ENCODE peak calls at places on chromosomes 6 and 20, in ten cellular contexts. One of them, this sample, is unnamed.

GRCh38 chr6:163712569-163712966 is 298.1 kb downstream of the QKI start:
- DNase-seq in caudate nucleus: peak
- DNase-seq in stimulated activated CD4-positive, alpha-beta T cell treated with anti-CD3 and anti-CD28 coated beads, Interleukin-12 subunit alpha, Interleukin-12 subunit beta, amount 100 ng/mL, for 4 hours: no peak
- DNase-seq in activated gamma-delta T cell treated with Interleukin-2 at 50 U/mL for 16 hours: no peak
- DNase-seq in M059J: no peak
- DNase-seq in SHP77: no peak
- DNase-seq in NCI-H1105: no peak
- DNase-seq in NCI-H2171: no peak
- DNase-seq in activated naive CD4-positive, alpha-beta T cell: no peak
- DNase-seq in amygdala: no peak
- DNase-seq in this sample: no peak

GRCh38 chr6:3749991-3750323 is 1.6 kb downstream of the PXDC1 start:
- DNase-seq in caudate nucleus: no peak
- DNase-seq in stimulated activated CD4-positive, alpha-beta T cell treated with anti-CD3 and anti-CD28 coated beads, Interleukin-12 subunit alpha, Interleukin-12 subunit beta, amount 100 ng/mL, for 4 hours: no peak
- DNase-seq in activated gamma-delta T cell treated with Interleukin-2 at 50 U/mL for 16 hours: no peak
- DNase-seq in M059J: peak
- DNase-seq in SHP77: no peak
- DNase-seq in NCI-H1105: no peak
- DNase-seq in NCI-H2171: no peak
- DNase-seq in activated naive CD4-positive, alpha-beta T cell: no peak
- DNase-seq in amygdala: no peak
- DNase-seq in this sample: no peak

GRCh38 chr6:108406943-108407342 is 112.1 kb downstream of the AFG1L start:
- DNase-seq in caudate nucleus: no peak
- DNase-seq in stimulated activated CD4-positive, alpha-beta T cell treated with anti-CD3 and anti-CD28 coated beads, Interleukin-12 subunit alpha, Interleukin-12 subunit beta, amount 100 ng/mL, for 4 hours: no peak
- DNase-seq in activated gamma-delta T cell treated with Interleukin-2 at 50 U/mL for 16 hours: no peak
- DNase-seq in M059J: no peak
- DNase-seq in SHP77: no peak
- DNase-seq in NCI-H1105: no peak
- DNase-seq in NCI-H2171: no peak
- DNase-seq in activated naive CD4-positive, alpha-beta T cell: no peak
- DNase-seq in amygdala: no peak
- DNase-seq in this sample: no peak

GRCh38 chr20:36392989-36393388 is 86.8 kb downstream of the DLGAP4 start:
- DNase-seq in caudate nucleus: no peak
- DNase-seq in stimulated activated CD4-positive, alpha-beta T cell treated with anti-CD3 and anti-CD28 coated beads, Interleukin-12 subunit alpha, Interleukin-12 subunit beta, amount 100 ng/mL, for 4 hours: no peak
- DNase-seq in activated gamma-delta T cell treated with Interleukin-2 at 50 U/mL for 16 hours: no peak
- DNase-seq in M059J: no peak
- DNase-seq in SHP77: no peak
- DNase-seq in NCI-H1105: no peak
- DNase-seq in NCI-H2171: no peak
- DNase-seq in activated naive CD4-positive, alpha-beta T cell: no peak
- DNase-seq in amygdala: no peak
- DNase-seq in this sample: no peak

GRCh38 chr6:27296106-27296783 is 15.8 kb downstream of the POM121L2 start:
- DNase-seq in caudate nucleus: no peak
- DNase-seq in stimulated activated CD4-positive, alpha-beta T cell treated with anti-CD3 and anti-CD28 coated beads, Interleukin-12 subunit alpha, Interleukin-12 subunit beta, amount 100 ng/mL, for 4 hours: no peak
- DNase-seq in activated gamma-delta T cell treated with Interleukin-2 at 50 U/mL for 16 hours: no peak
- DNase-seq in M059J: peak
- DNase-seq in SHP77: no peak
- DNase-seq in NCI-H1105: no peak
- DNase-seq in NCI-H2171: no peak
- DNase-seq in activated naive CD4-positive, alpha-beta T cell: no peak
- DNase-seq in amygdala: no peak
- DNase-seq in this sample: no peak

GRCh38 chr6:148557796-148558457 is 188.9 kb upstream of the UST start:
- DNase-seq in caudate nucleus: no peak
- DNase-seq in stimulated activated CD4-positive, alpha-beta T cell treated with anti-CD3 and anti-CD28 coated beads, Interleukin-12 subunit alpha, Interleukin-12 subunit beta, amount 100 ng/mL, for 4 hours: no peak
- DNase-seq in activated gamma-delta T cell treated with Interleukin-2 at 50 U/mL for 16 hours: peak
- DNase-seq in M059J: peak
- DNase-seq in SHP77: no peak
- DNase-seq in NCI-H1105: no peak
- DNase-seq in NCI-H2171: no peak
- DNase-seq in activated naive CD4-positive, alpha-beta T cell: no peak
- DNase-seq in amygdala: no peak
- DNase-seq in this sample: no peak

GRCh38 chr6:150664091-150664490 is 64.4 kb downstream of the PLEKHG1 start:
- DNase-seq in caudate nucleus: no peak
- DNase-seq in stimulated activated CD4-positive, alpha-beta T cell treated with anti-CD3 and anti-CD28 coated beads, Interleukin-12 subunit alpha, Interleukin-12 subunit beta, amount 100 ng/mL, for 4 hours: no peak
- DNase-seq in activated gamma-delta T cell treated with Interleukin-2 at 50 U/mL for 16 hours: no peak
- DNase-seq in M059J: no peak
- DNase-seq in SHP77: no peak
- DNase-seq in NCI-H1105: no peak
- DNase-seq in NCI-H2171: no peak
- DNase-seq in activated naive CD4-positive, alpha-beta T cell: no peak
- DNase-seq in amygdala: no peak
- DNase-seq in this sample: no peak

GRCh38 chr6:154156135-154156948 is 117.3 kb downstream of the OPRM1 start:
- DNase-seq in caudate nucleus: no peak
- DNase-seq in stimulated activated CD4-positive, alpha-beta T cell treated with anti-CD3 and anti-CD28 coated beads, Interleukin-12 subunit alpha, Interleukin-12 subunit beta, amount 100 ng/mL, for 4 hours: peak
- DNase-seq in activated gamma-delta T cell treated with Interleukin-2 at 50 U/mL for 16 hours: peak
- DNase-seq in M059J: peak
- DNase-seq in SHP77: peak
- DNase-seq in NCI-H1105: peak
- DNase-seq in NCI-H2171: no peak
- DNase-seq in activated naive CD4-positive, alpha-beta T cell: peak
- DNase-seq in amygdala: no peak
- DNase-seq in this sample: peak

GRCh38 chr20:56179051-56179450 is 69.5 kb upstream of the MC3R start:
- DNase-seq in caudate nucleus: no peak
- DNase-seq in stimulated activated CD4-positive, alpha-beta T cell treated with anti-CD3 and anti-CD28 coated beads, Interleukin-12 subunit alpha, Interleukin-12 subunit beta, amount 100 ng/mL, for 4 hours: no peak
- DNase-seq in activated gamma-delta T cell treated with Interleukin-2 at 50 U/mL for 16 hours: no peak
- DNase-seq in M059J: no peak
- DNase-seq in SHP77: no peak
- DNase-seq in NCI-H1105: no peak
- DNase-seq in NCI-H2171: no peak
- DNase-seq in activated naive CD4-positive, alpha-beta T cell: no peak
- DNase-seq in amygdala: no peak
- DNase-seq in this sample: no peak

GRCh38 chr6:137494967-137495595 is 887 bp upstream of the OLIG3 start:
- DNase-seq in caudate nucleus: no peak
- DNase-seq in stimulated activated CD4-positive, alpha-beta T cell treated with anti-CD3 and anti-CD28 coated beads, Interleukin-12 subunit alpha, Interleukin-12 subunit beta, amount 100 ng/mL, for 4 hours: no peak
- DNase-seq in activated gamma-delta T cell treated with Interleukin-2 at 50 U/mL for 16 hours: no peak
- DNase-seq in M059J: no peak
- DNase-seq in SHP77: no peak
- DNase-seq in NCI-H1105: no peak
- DNase-seq in NCI-H2171: no peak
- DNase-seq in activated naive CD4-positive, alpha-beta T cell: no peak
- DNase-seq in amygdala: no peak
- DNase-seq in this sample: no peak

GRCh38 chr6:139640453-139640852 is 266.0 kb upstream of the CITED2 start:
- DNase-seq in caudate nucleus: no peak
- DNase-seq in stimulated activated CD4-positive, alpha-beta T cell treated with anti-CD3 and anti-CD28 coated beads, Interleukin-12 subunit alpha, Interleukin-12 subunit beta, amount 100 ng/mL, for 4 hours: no peak
- DNase-seq in activated gamma-delta T cell treated with Interleukin-2 at 50 U/mL for 16 hours: no peak
- DNase-seq in M059J: peak
- DNase-seq in SHP77: no peak
- DNase-seq in NCI-H1105: no peak
- DNase-seq in NCI-H2171: no peak
- DNase-seq in activated naive CD4-positive, alpha-beta T cell: no peak
- DNase-seq in amygdala: no peak
- DNase-seq in this sample: no peak

GRCh38 chr6:90458353-90459224 is 128.3 kb downstream of the MAP3K7 start:
- DNase-seq in caudate nucleus: no peak
- DNase-seq in stimulated activated CD4-positive, alpha-beta T cell treated with anti-CD3 and anti-CD28 coated beads, Interleukin-12 subunit alpha, Interleukin-12 subunit beta, amount 100 ng/mL, for 4 hours: peak
- DNase-seq in activated gamma-delta T cell treated with Interleukin-2 at 50 U/mL for 16 hours: peak
- DNase-seq in M059J: no peak
- DNase-seq in SHP77: peak
- DNase-seq in NCI-H1105: no peak
- DNase-seq in NCI-H2171: no peak
- DNase-seq in activated naive CD4-positive, alpha-beta T cell: no peak
- DNase-seq in amygdala: no peak
- DNase-seq in this sample: peak

GRCh38 chr6:119881416-119881815 is 531.9 kb upstream of the MAN1A1 start:
- DNase-seq in caudate nucleus: no peak
- DNase-seq in stimulated activated CD4-positive, alpha-beta T cell treated with anti-CD3 and anti-CD28 coated beads, Interleukin-12 subunit alpha, Interleukin-12 subunit beta, amount 100 ng/mL, for 4 hours: no peak
- DNase-seq in activated gamma-delta T cell treated with Interleukin-2 at 50 U/mL for 16 hours: no peak
- DNase-seq in M059J: peak
- DNase-seq in SHP77: no peak
- DNase-seq in NCI-H1105: no peak
- DNase-seq in NCI-H2171: no peak
- DNase-seq in activated naive CD4-positive, alpha-beta T cell: no peak
- DNase-seq in amygdala: no peak
- DNase-seq in this sample: no peak

GRCh38 chr20:3473944-3474343 is 3.1 kb downstream of the ATRN start:
- DNase-seq in caudate nucleus: no peak
- DNase-seq in stimulated activated CD4-positive, alpha-beta T cell treated with anti-CD3 and anti-CD28 coated beads, Interleukin-12 subunit alpha, Interleukin-12 subunit beta, amount 100 ng/mL, for 4 hours: no peak
- DNase-seq in activated gamma-delta T cell treated with Interleukin-2 at 50 U/mL for 16 hours: no peak
- DNase-seq in M059J: no peak
- DNase-seq in SHP77: no peak
- DNase-seq in NCI-H1105: no peak
- DNase-seq in NCI-H2171: no peak
- DNase-seq in activated naive CD4-positive, alpha-beta T cell: no peak
- DNase-seq in amygdala: no peak
- DNase-seq in this sample: no peak

GRCh38 chr20:43941476-43942212 is 27.0 kb downstream of the TOX2 start:
- DNase-seq in caudate nucleus: no peak
- DNase-seq in stimulated activated CD4-positive, alpha-beta T cell treated with anti-CD3 and anti-CD28 coated beads, Interleukin-12 subunit alpha, Interleukin-12 subunit beta, amount 100 ng/mL, for 4 hours: no peak
- DNase-seq in activated gamma-delta T cell treated with Interleukin-2 at 50 U/mL for 16 hours: no peak
- DNase-seq in M059J: peak
- DNase-seq in SHP77: no peak
- DNase-seq in NCI-H1105: no peak
- DNase-seq in NCI-H2171: no peak
- DNase-seq in activated naive CD4-positive, alpha-beta T cell: no peak
- DNase-seq in amygdala: no peak
- DNase-seq in this sample: no peak

GRCh38 chr6:5157744-5158143 is 72.6 kb downstream of the PPP1R3G start:
- DNase-seq in caudate nucleus: no peak
- DNase-seq in stimulated activated CD4-positive, alpha-beta T cell treated with anti-CD3 and anti-CD28 coated beads, Interleukin-12 subunit alpha, Interleukin-12 subunit beta, amount 100 ng/mL, for 4 hours: no peak
- DNase-seq in activated gamma-delta T cell treated with Interleukin-2 at 50 U/mL for 16 hours: no peak
- DNase-seq in M059J: no peak
- DNase-seq in SHP77: no peak
- DNase-seq in NCI-H1105: no peak
- DNase-seq in NCI-H2171: no peak
- DNase-seq in activated naive CD4-positive, alpha-beta T cell: no peak
- DNase-seq in amygdala: no peak
- DNase-seq in this sample: no peak

GRCh38 chr20:44336086-44336485 is 757 bp upstream of the R3HDML start:
- DNase-seq in caudate nucleus: no peak
- DNase-seq in stimulated activated CD4-positive, alpha-beta T cell treated with anti-CD3 and anti-CD28 coated beads, Interleukin-12 subunit alpha, Interleukin-12 subunit beta, amount 100 ng/mL, for 4 hours: no peak
- DNase-seq in activated gamma-delta T cell treated with Interleukin-2 at 50 U/mL for 16 hours: no peak
- DNase-seq in M059J: no peak
- DNase-seq in SHP77: peak
- DNase-seq in NCI-H1105: no peak
- DNase-seq in NCI-H2171: no peak
- DNase-seq in activated naive CD4-positive, alpha-beta T cell: no peak
- DNase-seq in amygdala: no peak
- DNase-seq in this sample: no peak

GRCh38 chr20:16054917-16055316 is 518.3 kb downstream of the KIF16B start:
- DNase-seq in caudate nucleus: no peak
- DNase-seq in stimulated activated CD4-positive, alpha-beta T cell treated with anti-CD3 and anti-CD28 coated beads, Interleukin-12 subunit alpha, Interleukin-12 subunit beta, amount 100 ng/mL, for 4 hours: no peak
- DNase-seq in activated gamma-delta T cell treated with Interleukin-2 at 50 U/mL for 16 hours: no peak
- DNase-seq in M059J: no peak
- DNase-seq in SHP77: no peak
- DNase-seq in NCI-H1105: no peak
- DNase-seq in NCI-H2171: peak
- DNase-seq in activated naive CD4-positive, alpha-beta T cell: no peak
- DNase-seq in amygdala: no peak
- DNase-seq in this sample: no peak

GRCh38 chr6:3561745-3562144 is 104.9 kb upstream of the SLC22A23 start:
- DNase-seq in caudate nucleus: no peak
- DNase-seq in stimulated activated CD4-positive, alpha-beta T cell treated with anti-CD3 and anti-CD28 coated beads, Interleukin-12 subunit alpha, Interleukin-12 subunit beta, amount 100 ng/mL, for 4 hours: no peak
- DNase-seq in activated gamma-delta T cell treated with Interleukin-2 at 50 U/mL for 16 hours: no peak
- DNase-seq in M059J: no peak
- DNase-seq in SHP77: peak
- DNase-seq in NCI-H1105: peak
- DNase-seq in NCI-H2171: peak
- DNase-seq in activated naive CD4-positive, alpha-beta T cell: no peak
- DNase-seq in amygdala: no peak
- DNase-seq in this sample: no peak

GRCh38 chr6:136666041-136666440 is 115.8 kb upstream of the MAP7 start:
- DNase-seq in caudate nucleus: no peak
- DNase-seq in stimulated activated CD4-positive, alpha-beta T cell treated with anti-CD3 and anti-CD28 coated beads, Interleukin-12 subunit alpha, Interleukin-12 subunit beta, amount 100 ng/mL, for 4 hours: no peak
- DNase-seq in activated gamma-delta T cell treated with Interleukin-2 at 50 U/mL for 16 hours: no peak
- DNase-seq in M059J: no peak
- DNase-seq in SHP77: no peak
- DNase-seq in NCI-H1105: no peak
- DNase-seq in NCI-H2171: no peak
- DNase-seq in activated naive CD4-positive, alpha-beta T cell: no peak
- DNase-seq in amygdala: no peak
- DNase-seq in this sample: no peak

GRCh38 chr20:41869261-41869660 is 251.1 kb upstream of the CHD6 start:
- DNase-seq in caudate nucleus: no peak
- DNase-seq in stimulated activated CD4-positive, alpha-beta T cell treated with anti-CD3 and anti-CD28 coated beads, Interleukin-12 subunit alpha, Interleukin-12 subunit beta, amount 100 ng/mL, for 4 hours: no peak
- DNase-seq in activated gamma-delta T cell treated with Interleukin-2 at 50 U/mL for 16 hours: no peak
- DNase-seq in M059J: no peak
- DNase-seq in SHP77: no peak
- DNase-seq in NCI-H1105: no peak
- DNase-seq in NCI-H2171: no peak
- DNase-seq in activated naive CD4-positive, alpha-beta T cell: no peak
- DNase-seq in amygdala: no peak
- DNase-seq in this sample: no peak

GRCh38 chr6:90411292-90411781 is 114.7 kb upstream of the BACH2 start:
- DNase-seq in caudate nucleus: no peak
- DNase-seq in stimulated activated CD4-positive, alpha-beta T cell treated with anti-CD3 and anti-CD28 coated beads, Interleukin-12 subunit alpha, Interleukin-12 subunit beta, amount 100 ng/mL, for 4 hours: peak
- DNase-seq in activated gamma-delta T cell treated with Interleukin-2 at 50 U/mL for 16 hours: peak
- DNase-seq in M059J: peak
- DNase-seq in SHP77: no peak
- DNase-seq in NCI-H1105: no peak
- DNase-seq in NCI-H2171: no peak
- DNase-seq in activated naive CD4-positive, alpha-beta T cell: no peak
- DNase-seq in amygdala: no peak
- DNase-seq in this sample: peak

GRCh38 chr6:36544228-36544627 is 3.1 kb downstream of the STK38 start:
- DNase-seq in caudate nucleus: no peak
- DNase-seq in stimulated activated CD4-positive, alpha-beta T cell treated with anti-CD3 and anti-CD28 coated beads, Interleukin-12 subunit alpha, Interleukin-12 subunit beta, amount 100 ng/mL, for 4 hours: peak
- DNase-seq in activated gamma-delta T cell treated with Interleukin-2 at 50 U/mL for 16 hours: peak
- DNase-seq in M059J: peak
- DNase-seq in SHP77: no peak
- DNase-seq in NCI-H1105: no peak
- DNase-seq in NCI-H2171: no peak
- DNase-seq in activated naive CD4-positive, alpha-beta T cell: peak
- DNase-seq in amygdala: no peak
- DNase-seq in this sample: no peak

GRCh38 chr6:19465760-19466159 is 371.4 kb upstream of the ID4 start:
- DNase-seq in caudate nucleus: no peak
- DNase-seq in stimulated activated CD4-positive, alpha-beta T cell treated with anti-CD3 and anti-CD28 coated beads, Interleukin-12 subunit alpha, Interleukin-12 subunit beta, amount 100 ng/mL, for 4 hours: no peak
- DNase-seq in activated gamma-delta T cell treated with Interleukin-2 at 50 U/mL for 16 hours: no peak
- DNase-seq in M059J: peak
- DNase-seq in SHP77: no peak
- DNase-seq in NCI-H1105: peak
- DNase-seq in NCI-H2171: no peak
- DNase-seq in activated naive CD4-positive, alpha-beta T cell: no peak
- DNase-seq in amygdala: no peak
- DNase-seq in this sample: no peak

GRCh38 chr20:11689262-11689661 is 228.4 kb upstream of the BTBD3 start:
- DNase-seq in caudate nucleus: no peak
- DNase-seq in stimulated activated CD4-positive, alpha-beta T cell treated with anti-CD3 and anti-CD28 coated beads, Interleukin-12 subunit alpha, Interleukin-12 subunit beta, amount 100 ng/mL, for 4 hours: no peak
- DNase-seq in activated gamma-delta T cell treated with Interleukin-2 at 50 U/mL for 16 hours: no peak
- DNase-seq in M059J: no peak
- DNase-seq in SHP77: no peak
- DNase-seq in NCI-H1105: no peak
- DNase-seq in NCI-H2171: no peak
- DNase-seq in activated naive CD4-positive, alpha-beta T cell: no peak
- DNase-seq in amygdala: no peak
- DNase-seq in this sample: no peak

GRCh38 chr6:45432944-45433343 is 55.2 kb upstream of the SUPT3H start:
- DNase-seq in caudate nucleus: no peak
- DNase-seq in stimulated activated CD4-positive, alpha-beta T cell treated with anti-CD3 and anti-CD28 coated beads, Interleukin-12 subunit alpha, Interleukin-12 subunit beta, amount 100 ng/mL, for 4 hours: no peak
- DNase-seq in activated gamma-delta T cell treated with Interleukin-2 at 50 U/mL for 16 hours: no peak
- DNase-seq in M059J: peak
- DNase-seq in SHP77: no peak
- DNase-seq in NCI-H1105: no peak
- DNase-seq in NCI-H2171: no peak
- DNase-seq in activated naive CD4-positive, alpha-beta T cell: no peak
- DNase-seq in amygdala: no peak
- DNase-seq in this sample: no peak

GRCh38 chr6:130362128-130362527 is 3.7 kb upstream of the TMEM200A start:
- DNase-seq in caudate nucleus: no peak
- DNase-seq in stimulated activated CD4-positive, alpha-beta T cell treated with anti-CD3 and anti-CD28 coated beads, Interleukin-12 subunit alpha, Interleukin-12 subunit beta, amount 100 ng/mL, for 4 hours: no peak
- DNase-seq in activated gamma-delta T cell treated with Interleukin-2 at 50 U/mL for 16 hours: no peak
- DNase-seq in M059J: peak
- DNase-seq in SHP77: no peak
- DNase-seq in NCI-H1105: no peak
- DNase-seq in NCI-H2171: no peak
- DNase-seq in activated naive CD4-positive, alpha-beta T cell: no peak
- DNase-seq in amygdala: no peak
- DNase-seq in this sample: no peak

GRCh38 chr20:47379433-47380150 is 23.1 kb upstream of the ZMYND8 start:
- DNase-seq in caudate nucleus: no peak
- DNase-seq in stimulated activated CD4-positive, alpha-beta T cell treated with anti-CD3 and anti-CD28 coated beads, Interleukin-12 subunit alpha, Interleukin-12 subunit beta, amount 100 ng/mL, for 4 hours: no peak
- DNase-seq in activated gamma-delta T cell treated with Interleukin-2 at 50 U/mL for 16 hours: no peak
- DNase-seq in M059J: peak
- DNase-seq in SHP77: no peak
- DNase-seq in NCI-H1105: no peak
- DNase-seq in NCI-H2171: no peak
- DNase-seq in activated naive CD4-positive, alpha-beta T cell: no peak
- DNase-seq in amygdala: no peak
- DNase-seq in this sample: no peak

This sample was measured in activated T-cell treated with anti-CD3 and anti-CD28 coated beads, Interleukin-2, amount 50 U/mL, for 1 hour.